ENCODE peak calls at places on chromosome 22, in six cellular contexts. Q is RWPE1; D is fibroblast of the conjunctiva; K is pancreas; E is stimulated activated naive CD4-positive, alpha-beta T cell; B is mammary epithelial cell. M is an unnamed sample.

GRCh38 chr22:28025333-28025732 is 106.3 kb upstream of the PITPNB start:
- DNase-seq in Q (no peak), K (peak), D (no peak), B (no peak), E (no peak), M (no peak)

GRCh38 chr22:22377335-22377734 is 131.2 kb downstream of the ZNF280B start:
- DNase-seq in K (no peak), E (no peak), Q (no peak), D (no peak), B (no peak), M (no peak)

GRCh38 chr22:47044722-47045545 is 282.5 kb downstream of the TBC1D22A start:
- DNase-seq in Q (no peak), D (no peak), K (peak), E (no peak), B (no peak), M (no peak)

GRCh38 chr22:27226666-27227065 is 569.3 kb downstream of the MIAT start:
- DNase-seq in E (no peak), B (no peak), Q (no peak), K (no peak), D (no peak), M (no peak)

GRCh38 chr22:44620129-44620840 is 81.7 kb upstream of the PRR5 start:
- DNase-seq in D (no peak), K (peak), Q (no peak), B (peak), E (peak), M (no peak)

GRCh38 chr22:17086301-17086700 is 1.5 kb downstream of the IL17RA start:
- DNase-seq in D (no peak), E (peak), B (no peak), K (no peak), Q (no peak), M (no peak)

GRCh38 chr22:33557836-33558235 is 362.4 kb downstream of the LARGE1 start:
- DNase-seq in B (no peak), K (no peak), D (no peak), E (no peak), Q (no peak), M (no peak)

GRCh38 chr22:19497245-19497644 is 17.5 kb downstream of the CDC45 start:
- DNase-seq in K (no peak), E (no peak), D (no peak), B (peak), Q (no peak), M (peak)

GRCh38 chr22:49733631-49734030 is 94.0 kb downstream of the BRD1 start:
- DNase-seq in E (no peak), B (no peak), K (no peak), D (no peak), Q (no peak), M (no peak)

GRCh38 chr22:24067587-24068376 is 56.7 kb downstream of the CABIN1 start:
- DNase-seq in K (no peak), B (no peak), Q (no peak), E (no peak), D (no peak), M (no peak)

GRCh38 chr22:19168088-19168890 is 10.2 kb downstream of the SLC25A1 start:
- DNase-seq in B (no peak), K (peak), Q (no peak), D (no peak), E (no peak), M (no peak)

GRCh38 chr22:45881524-45881875 is 95.5 kb downstream of the WNT7B start:
- DNase-seq in K (peak), D (no peak), B (no peak), Q (no peak), E (no peak), M (no peak)

GRCh38 chr22:47107431-47107830 is 345.0 kb downstream of the TBC1D22A start:
- DNase-seq in Q (peak), E (no peak), B (peak), D (peak), K (no peak), M (no peak)

GRCh38 chr22:44399196-44399837 is 86.6 kb upstream of the SHISAL1 start:
- DNase-seq in D (no peak), Q (no peak), E (no peak), B (no peak), K (peak), M (no peak)

GRCh38 chr22:35575116-35575748 is 34.6 kb downstream of the RASD2 start:
- DNase-seq in D (no peak), K (no peak), E (no peak), Q (no peak), B (no peak), M (no peak)

GRCh38 chr22:19058713-19059451 is 63.3 kb downstream of the DGCR2 start:
- DNase-seq in E (no peak), K (no peak), Q (no peak), D (no peak), B (no peak), M (no peak)

GRCh38 chr22:30038219-30038618 is 42.0 kb upstream of the HORMAD2 start:
- DNase-seq in Q (peak), E (no peak), K (no peak), D (peak), B (peak), M (peak)

GRCh38 chr22:30665786-30666185 is 1.9 kb downstream of the DUSP18 start:
- DNase-seq in K (no peak), Q (no peak), B (no peak), D (no peak), E (no peak), M (no peak)

GRCh38 chr22:46594947-46595298 is 25.3 kb upstream of the GRAMD4 start:
- DNase-seq in K (peak), B (no peak), Q (no peak), E (no peak), D (no peak), M (no peak)

GRCh38 chr22:39097098-39098020 is at the start of gene APOBEC3H:
- DNase-seq in K (no peak), Q (peak), D (no peak), E (peak), B (peak), M (no peak)

GRCh38 chr22:34973926-34974325 is 92.0 kb upstream of the ISX start:
- DNase-seq in K (no peak), E (no peak), D (no peak), Q (no peak), B (no peak), M (no peak)

GRCh38 chr22:30386960-30387848 is at the start of gene RNF215:
- DNase-seq in E (peak), Q (peak), B (peak), K (peak), D (peak), M (peak)

GRCh38 chr22:46245515-46245914 is 4.6 kb downstream of the CDPF1 start:
- DNase-seq in E (no peak), D (no peak), K (no peak), Q (no peak), B (no peak), M (no peak)

GRCh38 chr22:50169181-50169759 is 1.3 kb upstream of the PANX2 start:
- DNase-seq in Q (no peak), D (no peak), B (no peak), E (no peak), K (peak), M (no peak)

GRCh38 chr22:43114958-43115357 is 4.4 kb downstream of the BIK start:
- DNase-seq in D (no peak), B (no peak), Q (no peak), E (no peak), K (peak), M (no peak)